ENCODE peak calls at places on chromosomes 7 and 10, in four cellular contexts. X is fibroblast of the aortic adventitia, C is osteocyte, S is NCI-H1930. D is an unnamed sample.

GRCh38 chr10:95635319-95635733 is 21.2 kb downstream of the ALDH18A1 start:
- DNase-seq in X (no peak), C (no peak), S (no peak), D (no peak)

GRCh38 chr7:141400356-141400755 is 150.9 kb upstream of the AGK start:
- DNase-seq in X (no peak), C (no peak), S (no peak), D (no peak)

GRCh38 chr7:159012353-159013069 is 132.2 kb downstream of the VIPR2 start:
- DNase-seq in X (no peak), C (no peak), S (no peak), D (no peak)

GRCh38 chr10:67036808-67037207 is 111.0 kb downstream of the LRRTM3 start:
- DNase-seq in X (no peak), C (no peak), S (no peak), D (no peak)

GRCh38 chr10:86085686-86086085 is 280.9 kb downstream of the GRID1 start:
- DNase-seq in X (no peak), C (peak; percentile 53), S (no peak), D (no peak)

GRCh38 chr10:79176949-79177602 is 108.3 kb downstream of the ZMIZ1 start:
- DNase-seq in X (peak; percentile 69), C (no peak), S (no peak), D (no peak)

GRCh38 chr10:79102056-79102874 is 33.5 kb downstream of the ZMIZ1 start:
- DNase-seq in X (peak; percentile 64), C (peak; percentile 87), S (no peak), D (peak; percentile 34)

GRCh38 chr7:112162161-112163020 is 43.8 kb downstream of the DOCK4 start:
- DNase-seq in X (peak; percentile 59), C (peak; percentile 87), S (no peak), D (peak; percentile 68)

GRCh38 chr7:107370816-107371215 is 99.0 kb upstream of the GPR22 start:
- DNase-seq in X (no peak), C (no peak), S (no peak), D (peak; percentile 10)

GRCh38 chr10:133249094-133249780 is 11.6 kb downstream of the VENTX start:
- DNase-seq in X (no peak), C (no peak), S (no peak), D (no peak)

GRCh38 chr10:63766766-63767505 is 245.7 kb downstream of the REEP3 start:
- DNase-seq in X (peak; percentile 32), C (no peak), S (no peak), D (peak; percentile 50)

GRCh38 chr10:75203724-75204123 is 6.9 kb upstream of the VDAC2 start:
- DNase-seq in X (no peak), C (no peak), S (no peak), D (no peak)

GRCh38 chr10:65793738-65794425 is 1132.0 kb upstream of the LRRTM3 start:
- DNase-seq in X (no peak), C (no peak), S (no peak), D (peak; percentile 1)

GRCh38 chr10:26869528-26869927 is 8.8 kb upstream of the ABI1 start:
- DNase-seq in X (peak; percentile 17), C (no peak), S (no peak), D (no peak)

GRCh38 chr7:141906285-141906684 is 9.9 kb upstream of the OR9A4 start:
- DNase-seq in X (no peak), C (no peak), S (no peak), D (no peak)

GRCh38 chr7:157309990-157310668 is 26.7 kb upstream of the DNAJB6 start:
- DNase-seq in X (peak; percentile 89), C (no peak), S (no peak), D (no peak)

GRCh38 chr7:134126126-134126525 is 1.0 kb upstream of the LRGUK start:
- DNase-seq in X (no peak), C (no peak), S (no peak), D (no peak)

GRCh38 chr10:102220612-102221011 is 5.5 kb upstream of the ELOVL3 start:
- DNase-seq in X (no peak), C (no peak), S (no peak), D (no peak)

GRCh38 chr10:71621263-71621751 is 98.3 kb downstream of the C10orf105 start:
- DNase-seq in X (peak; percentile 15), C (no peak), S (no peak), D (no peak)

GRCh38 chr10:73169320-73169719 is 1.4 kb downstream of the FAM149B1 start:
- DNase-seq in X (no peak), C (no peak), S (no peak), D (no peak)

GRCh38 chr7:101177644-101178043 is 2.4 kb downstream of the NAT16 start:
- DNase-seq in X (no peak), C (no peak), S (no peak), D (peak; percentile 57)

GRCh38 chr10:92844746-92845145 is 3.6 kb upstream of the EXOC6 start:
- DNase-seq in X (no peak), C (no peak), S (no peak), D (peak; percentile 27)

GRCh38 chr10:497289-497688 is 192.2 kb downstream of the DIP2C start:
- DNase-seq in X (no peak), C (no peak), S (no peak), D (no peak)

GRCh38 chr10:120574986-120575385 is 118.0 kb downstream of the PLPP4 start:
- DNase-seq in X (no peak), C (peak; percentile 80), S (no peak), D (no peak)

GRCh38 chr10:109593686-109594085 is 329.6 kb downstream of the XPNPEP1 start:
- DNase-seq in X (no peak), C (no peak), S (no peak), D (no peak)

GRCh38 chr10:44992070-44992731 is 8.5 kb upstream of the ZNF22 start:
- DNase-seq in X (no peak), C (no peak), S (no peak), D (no peak)

GRCh38 chr7:69786707-69787395 is 188.6 kb downstream of the AUTS2 start:
- DNase-seq in X (no peak), C (no peak), S (no peak), D (peak; percentile 38)

GRCh38 chr7:34396437-34397064 is 261.5 kb upstream of the NPSR1 start:
- DNase-seq in X (no peak), C (no peak), S (no peak), D (no peak)

GRCh38 chr7:35544028-35544742 is 150.8 kb downstream of the HERPUD2 start:
- DNase-seq in X (no peak), C (peak; percentile 44), S (no peak), D (no peak)

GRCh38 chr7:52088008-52088787 is 771.6 kb upstream of the COBL start:
- DNase-seq in X (no peak), C (no peak), S (no peak), D (no peak)

GRCh38 chr10:77421576-77421975 is 216.0 kb downstream of the KCNMA1 start:
- DNase-seq in X (no peak), C (no peak), S (no peak), D (no peak)

GRCh38 chr7:131066635-131067034 is 261.0 kb upstream of the MKLN1 start:
- DNase-seq in X (peak; percentile 49), C (no peak), S (no peak), D (no peak)

D was measured in cardiac muscle cell.